ENCODE peak calls at places on chromosomes 1 and 21, in four cellular contexts. One of them, this sample, is unnamed.

GRCh38 chr1:23566304-23566703 is 7.0 kb upstream of the ID3 start:
- DNase-seq in HEK293T: no peak
- DNase-seq in psoas muscle: no peak
- DNase-seq in LoVo: no peak
- DNase-seq in this sample: no peak

GRCh38 chr1:121538943-121539575 is 354.3 kb downstream of the SRGAP2C start:
- DNase-seq in HEK293T: no peak
- DNase-seq in LoVo: no peak
- DNase-seq in psoas muscle: no peak
- DNase-seq in this sample: no peak

GRCh38 chr1:180158149-180159147 is 3.8 kb downstream of the QSOX1 start:
- DNase-seq in psoas muscle: no peak
- DNase-seq in HEK293T: no peak
- DNase-seq in LoVo: no peak
- DNase-seq in this sample: no peak

GRCh38 chr21:45768741-45769049 is 125.2 kb downstream of the PCBP3 start:
- DNase-seq in psoas muscle: no peak
- DNase-seq in LoVo: no peak
- DNase-seq in HEK293T: no peak
- DNase-seq in this sample: no peak

GRCh38 chr1:231359113-231359512 is 21.0 kb downstream of the SPRTN start:
- DNase-seq in LoVo: no peak
- DNase-seq in HEK293T: no peak
- DNase-seq in psoas muscle: peak
- DNase-seq in this sample: no peak

GRCh38 chr1:36350659-36351171 is 27.3 kb upstream of the EVA1B start:
- DNase-seq in HEK293T: no peak
- DNase-seq in LoVo: no peak
- DNase-seq in psoas muscle: no peak
- DNase-seq in this sample: no peak

GRCh38 chr1:150966011-150966410 is 8.6 kb downstream of the CERS2 start:
- DNase-seq in HEK293T: no peak
- DNase-seq in psoas muscle: no peak
- DNase-seq in LoVo: no peak
- DNase-seq in this sample: no peak

GRCh38 chr1:30371888-30372791 is 351.2 kb downstream of the MATN1 start:
- DNase-seq in psoas muscle: no peak
- DNase-seq in HEK293T: no peak
- DNase-seq in LoVo: no peak
- DNase-seq in this sample: no peak

GRCh38 chr1:246092136-246092535 is 414.9 kb downstream of the SMYD3 start:
- DNase-seq in LoVo: no peak
- DNase-seq in HEK293T: no peak
- DNase-seq in psoas muscle: no peak
- DNase-seq in this sample: no peak

GRCh38 chr1:33385251-33385650 is 45.6 kb downstream of the PHC2 start:
- DNase-seq in psoas muscle: no peak
- DNase-seq in HEK293T: no peak
- DNase-seq in LoVo: no peak
- DNase-seq in this sample: no peak